ENCODE peak calls at places on chromosomes 3 and 15, in five cellular contexts. H, A, N, B and T are unnamed samples.

GRCh38 chr15:84833447-84833846 is 16.3 kb downstream of the ALPK3 start:
- DNase-seq in B (no peak), N (no peak), H (no peak), A (no peak), T (peak)

GRCh38 chr3:110576962-110577361 is 494.7 kb upstream of the NECTIN3 start:
- DNase-seq in B (no peak), A (peak), N (peak), H (no peak), T (peak)

GRCh38 chr3:138197058-138197457 is 10.0 kb downstream of the ARMC8 start:
- DNase-seq in A (no peak), H (no peak), N (peak), B (no peak), T (peak)

GRCh38 chr3:197186887-197187588 is 111.4 kb downstream of the DLG1 start:
- DNase-seq in B (no peak), N (no peak), A (peak), H (no peak), T (peak)

GRCh38 chr3:31377045-31377642 is 155.6 kb upstream of the STT3B start:
- DNase-seq in H (no peak), A (no peak), B (no peak), N (no peak), T (peak)

GRCh38 chr3:46097691-46098241 is 70.5 kb upstream of the XCR1 start:
- DNase-seq in N (no peak), H (no peak), A (peak), B (no peak), T (no peak)

GRCh38 chr15:91193059-91193715 is 93.1 kb downstream of the SV2B start:
- DNase-seq in A (no peak), N (no peak), B (no peak), H (no peak), T (no peak)

GRCh38 chr3:108091498-108092259 is 848 bp upstream of the CD47 start:
- DNase-seq in H (no peak), N (peak), A (no peak), B (peak), T (peak)

GRCh38 chr3:194989251-194989650 is 281.7 kb downstream of the XXYLT1 start:
- DNase-seq in H (no peak), B (peak), N (no peak), A (no peak), T (no peak)

GRCh38 chr3:102510663-102511062 is 75.8 kb downstream of the ZPLD1 start:
- DNase-seq in A (no peak), B (no peak), H (no peak), N (no peak), T (no peak)

GRCh38 chr3:63043631-63044030 is 168.4 kb upstream of the CADPS start:
- DNase-seq in A (no peak), B (no peak), N (no peak), H (no peak), T (no peak)

GRCh38 chr3:138938056-138938876 is 8.7 kb downstream of the FOXL2 start:
- DNase-seq in A (no peak), B (no peak), H (no peak), N (peak), T (no peak)

GRCh38 chr3:21531909-21532308 is 219.1 kb downstream of the ZNF385D start:
- DNase-seq in B (no peak), N (no peak), H (no peak), A (no peak), T (no peak)

GRCh38 chr3:112604536-112604935 is 36.4 kb downstream of the CCDC80 start:
- DNase-seq in N (no peak), A (peak), H (no peak), B (no peak), T (no peak)

GRCh38 chr3:177722386-177722785 is 525.1 kb upstream of the TBL1XR1 start:
- DNase-seq in B (no peak), H (no peak), A (no peak), N (no peak), T (no peak)

GRCh38 chr3:124174910-124175874 is 183.3 kb upstream of the ROPN1 start:
- DNase-seq in H (no peak), N (no peak), A (no peak), B (no peak), T (no peak)

GRCh38 chr3:10601131-10601856 is 95.9 kb upstream of the ATP2B2 start:
- DNase-seq in N (no peak), A (peak), B (no peak), H (no peak), T (peak)

GRCh38 chr3:159616234-159616825 is 372.3 kb upstream of the IL12A start:
- DNase-seq in A (peak), H (no peak), B (no peak), N (peak), T (peak)

GRCh38 chr15:64247906-64248541 is 85.2 kb upstream of the PPIB start:
- DNase-seq in A (peak), B (no peak), H (no peak), N (no peak), T (peak)

GRCh38 chr3:66047321-66048050 is 8.8 kb upstream of the MAGI1 start:
- DNase-seq in A (peak), N (no peak), B (no peak), H (no peak), T (peak)

GRCh38 chr15:68317281-68318007 is 39.9 kb downstream of the FEM1B start:
- DNase-seq in B (no peak), N (peak), A (no peak), H (peak), T (no peak)

GRCh38 chr15:31550211-31550848 is 223.7 kb downstream of the KLF13 start:
- DNase-seq in H (no peak), A (no peak), B (no peak), N (no peak), T (no peak)

GRCh38 chr3:37741644-37742043 is 120.0 kb upstream of the CTDSPL start:
- DNase-seq in N (no peak), A (no peak), B (no peak), H (no peak), T (peak)

GRCh38 chr3:190721330-190721729 is 141.2 kb downstream of the GMNC start:
- DNase-seq in A (no peak), B (no peak), N (no peak), H (no peak), T (no peak)

GRCh38 chr15:65792988-65793812 is 1.1 kb upstream of the DENND4A start:
- DNase-seq in A (no peak), N (no peak), H (no peak), B (no peak), T (no peak)

GRCh38 chr3:11172136-11172670 is 17.9 kb downstream of the HRH1 start:
- DNase-seq in B (no peak), A (no peak), H (no peak), N (no peak), T (no peak)

GRCh38 chr15:51180009-51180408 is 85.3 kb upstream of the TNFAIP8L3 start:
- DNase-seq in H (no peak), N (no peak), B (no peak), A (no peak), T (no peak)

GRCh38 chr3:171797265-171797679 is 13.0 kb downstream of the PLD1 start:
- DNase-seq in H (no peak), N (no peak), A (no peak), B (no peak), T (no peak)

GRCh38 chr15:82680200-82681102 is 29.2 kb downstream of the AP3B2 start:
- DNase-seq in A (no peak), N (peak), H (peak), B (peak), T (peak)

GRCh38 chr3:8254489-8254888 is 247.1 kb upstream of the LMCD1 start:
- DNase-seq in A (no peak), B (no peak), H (no peak), N (no peak), T (no peak)

GRCh38 chr3:23004971-23005370 is 198.2 kb upstream of the UBE2E2 start:
- DNase-seq in H (no peak), N (no peak), A (peak), B (no peak), T (no peak)

GRCh38 chr3:152942366-152942765 is 107.4 kb downstream of the P2RY1 start:
- DNase-seq in N (no peak), A (no peak), H (no peak), B (no peak), T (no peak)

GRCh38 chr3:58647661-58648141 is 18.9 kb downstream of the FAM3D start:
- DNase-seq in H (no peak), N (no peak), B (no peak), A (no peak), T (no peak)

GRCh38 chr3:194756460-194757355 is 71.0 kb downstream of the FAM43A start:
- DNase-seq in B (no peak), A (no peak), N (no peak), H (no peak), T (peak)

GRCh38 chr15:75673426-75674247 is 25.9 kb downstream of the SNX33 start:
- DNase-seq in B (no peak), N (no peak), H (no peak), A (peak), T (peak)

GRCh38 chr3:86995537-86995936 is 4.6 kb upstream of the VGLL3 start:
- DNase-seq in H (no peak), A (peak), N (no peak), B (no peak), T (no peak)

GRCh38 chr15:82999905-83000671 is 11.4 kb downstream of the C15orf40 start:
- DNase-seq in A (no peak), H (no peak), N (peak), B (no peak), T (peak)

GRCh38 chr3:13823186-13823585 is 56.7 kb downstream of the WNT7A start:
- DNase-seq in B (no peak), N (no peak), H (no peak), A (no peak), T (no peak)